ENCODE peak calls at places on chromosomes 5 and 9, in nine cellular contexts. P, F, K, Z, V, G, R, U and L are unnamed samples.

GRCh38 chr5:40507095-40507494 is 172.6 kb upstream of the PTGER4 start:
- DNase-seq in P (no peak), F (no peak), K (no peak), Z (no peak), V (no peak), G (no peak), R (no peak), U (no peak), L (no peak)

GRCh38 chr5:122447072-122447471 is 135.0 kb downstream of the SNCAIP start:
- DNase-seq in P (no peak), F (no peak), K (no peak), Z (no peak), V (no peak), G (no peak), R (no peak), U (no peak), L (no peak)

GRCh38 chr9:104810421-104811339 is 46.8 kb downstream of the NIPSNAP3B start:
- DNase-seq in P (no peak), F (peak; percentile 36), K (no peak), Z (no peak), V (no peak), G (peak; percentile 44), R (no peak), U (no peak), L (no peak)

GRCh38 chr5:87151547-87151946 is 116.1 kb upstream of the RASA1 start:
- DNase-seq in P (no peak), F (peak; percentile 94), K (no peak), Z (no peak), V (no peak), G (no peak), R (no peak), U (no peak), L (no peak)

GRCh38 chr5:7876867-7877266 is 7.9 kb downstream of the MTRR start:
- DNase-seq in P (no peak), F (peak; percentile 64), K (no peak), Z (no peak), V (no peak), G (no peak), R (no peak), U (no peak), L (no peak)

GRCh38 chr5:10353241-10354047 is at the start of gene MARCHF6:
- DNase-seq in P (peak; percentile 97), F (peak; percentile 93), K (peak; percentile 96), Z (peak; percentile 94), V (peak; percentile 94), G (peak; percentile 97), R (peak; percentile 52), U (peak; percentile 83), L (peak; percentile 98)

GRCh38 chr9:36488322-36488838 is 84.3 kb upstream of the MELK start:
- DNase-seq in P (no peak), F (no peak), K (peak; percentile 18), Z (peak; percentile 36), V (no peak), G (no peak), R (no peak), U (no peak), L (no peak)

GRCh38 chr9:97059661-97060060 is 20.7 kb upstream of the CTSV start:
- DNase-seq in P (no peak), F (no peak), K (no peak), Z (no peak), V (no peak), G (no peak), R (no peak), U (peak; percentile 23), L (no peak)

GRCh38 chr5:151757233-151758140 is 944 bp downstream of the ATOX1 start:
- DNase-seq in P (peak; percentile 11), F (no peak), K (peak; percentile 18), Z (peak; percentile 21), V (no peak), G (no peak), R (no peak), U (no peak), L (no peak)

GRCh38 chr5:69517763-69518212 is 25.2 kb downstream of the OCLN start:
- DNase-seq in P (no peak), F (no peak), K (no peak), Z (no peak), V (no peak), G (no peak), R (no peak), U (no peak), L (no peak)

GRCh38 chr5:126477281-126477680 is 54.1 kb downstream of the GRAMD2B start:
- DNase-seq in P (no peak), F (peak; percentile 21), K (no peak), Z (no peak), V (no peak), G (no peak), R (no peak), U (no peak), L (no peak)

GRCh38 chr5:157269763-157270272 is 3.9 kb downstream of the CYFIP2 start:
- DNase-seq in P (no peak), F (no peak), K (no peak), Z (no peak), V (no peak), G (no peak), R (no peak), U (no peak), L (no peak)

GRCh38 chr9:1276474-1276873 is 226.3 kb downstream of the DMRT2 start:
- DNase-seq in P (no peak), F (no peak), K (no peak), Z (no peak), V (no peak), G (no peak), R (no peak), U (no peak), L (no peak)

GRCh38 chr5:139808481-139809330 is 13.1 kb downstream of the PSD2 start:
- DNase-seq in P (no peak), F (peak; percentile 26), K (no peak), Z (no peak), V (no peak), G (peak; percentile 51), R (no peak), U (no peak), L (peak; percentile 52)